ENCODE peak calls at places on chromosomes 4 and X, in six cellular contexts. G is NCI-H1436; I is left ventricle myocardium inferior; O is glutamatergic neuron; W is activated CD4-positive, alpha-beta T cell treated with anti-CD3 and anti-CD28 coated beads, Interleukin-2, amount 10 ng/mL, durations not matched to agents 7 days and 5 days; X is activated effector memory CD4-positive, alpha-beta T cell treated with Interleukin-2 at 50 U/mL for 16 hours. Z is an unnamed sample.

GRCh38 chr4:176189891-176190795 is 5.2 kb downstream of the SPATA4 start:
- DNase-seq in G (no peak), I (no peak), O (no peak), W (no peak), X (no peak), Z (no peak)

GRCh38 chrX:19772759-19773623 is 114.4 kb downstream of the SH3KBP1 start:
- DNase-seq in G (no peak), I (no peak), O (no peak), W (no peak), X (no peak), Z (no peak)

GRCh38 chrX:113384628-113385027 is 544.0 kb upstream of the AMOT start:
- DNase-seq in G (no peak), I (no peak), O (no peak), W (no peak), X (no peak), Z (no peak)

GRCh38 chrX:132491191-132491590 is 2.4 kb upstream of the MBNL3 start:
- DNase-seq in G (no peak), I (no peak), O (no peak), W (peak), X (no peak), Z (peak)

GRCh38 chr4:3241905-3242304 is 7.1 kb upstream of the MSANTD1 start:
- DNase-seq in G (no peak), I (no peak), O (no peak), W (no peak), X (no peak), Z (no peak)

GRCh38 chrX:72467171-72467570 is 105.5 kb downstream of the HDAC8 start:
- DNase-seq in G (no peak), I (no peak), O (no peak), W (no peak), X (no peak), Z (no peak)

GRCh38 chrX:65667503-65668355 is at the start of gene MSN:
- DNase-seq in G (no peak), I (peak), O (peak), W (peak), X (peak), Z (peak)

GRCh38 chr4:109072595-109072994 is 229.9 kb downstream of the COL25A1 start:
- DNase-seq in G (no peak), I (no peak), O (no peak), W (no peak), X (no peak), Z (no peak)

GRCh38 chr4:66123195-66123594 is 452.9 kb upstream of the EPHA5 start:
- DNase-seq in G (no peak), I (no peak), O (no peak), W (no peak), X (no peak), Z (no peak)